ENCODE peak calls at places on chromosomes 11 and 22, in five cellular contexts. R, W, J, C and O are unnamed samples.
A peak's percentile ranks its signal among the peaks of the same experiment; 100 is the strongest.

GRCh38 chr11:64690235-64690634 is 32.8 kb downstream of the NRXN2 start:
- DNase-seq in R (no peak), W (no peak), J (no peak), C (no peak), O (no peak)

GRCh38 chr22:19463491-19464469 is 15.2 kb downstream of the UFD1 start:
- DNase-seq in R (no peak), W (no peak), J (no peak), C (no peak), O (no peak)

GRCh38 chr22:24506802-24507438 is 11.8 kb downstream of the UPB1 start:
- DNase-seq in R (no peak), W (no peak), J (peak; percentile 52), C (peak; percentile 75), O (no peak)

GRCh38 chr11:119752946-119753345 is 23.9 kb upstream of the NECTIN1 start:
- DNase-seq in R (no peak), W (no peak), J (no peak), C (no peak), O (no peak)

GRCh38 chr11:73999581-74000306 is 9.1 kb downstream of the UCP3 start:
- DNase-seq in R (no peak), W (no peak), J (no peak), C (no peak), O (no peak)

GRCh38 chr11:6413791-6414231 is 5.1 kb downstream of the APBB1 start:
- DNase-seq in R (no peak), W (no peak), J (no peak), C (no peak), O (peak; percentile 42)

GRCh38 chr11:45347343-45347742 is 61.2 kb upstream of the SYT13 start:
- DNase-seq in R (no peak), W (no peak), J (no peak), C (no peak), O (no peak)

GRCh38 chr11:86370922-86371614 is 3.6 kb upstream of the CCDC81 start:
- DNase-seq in R (no peak), W (no peak), J (peak; percentile 67), C (peak; percentile 5), O (no peak)

GRCh38 chr11:118895093-118896039 is 11.7 kb downstream of the CXCR5 start:
- DNase-seq in R (peak; percentile 47), W (no peak), J (no peak), C (no peak), O (no peak)

GRCh38 chr11:57424137-57424801 is 2.7 kb downstream of the SLC43A3 start:
- DNase-seq in R (no peak), W (no peak), J (peak; percentile 10), C (no peak), O (no peak)

GRCh38 chr11:36292311-36292722 is 3.1 kb upstream of the COMMD9 start:
- DNase-seq in R (peak; percentile 23), W (peak; percentile 71), J (peak; percentile 46), C (no peak), O (peak; percentile 33)

GRCh38 chr22:21447694-21448402 is 19.3 kb upstream of the TMEM191C start:
- DNase-seq in R (no peak), W (peak; percentile 58), J (no peak), C (no peak), O (peak; percentile 79)

GRCh38 chr11:7251836-7252682 is at the start of gene SYT9:
- DNase-seq in R (no peak), W (peak; percentile 85), J (peak; percentile 42), C (no peak), O (peak; percentile 24)

GRCh38 chr22:50136431-50137047 is 34.0 kb upstream of the PANX2 start:
- DNase-seq in R (no peak), W (no peak), J (no peak), C (no peak), O (no peak)

GRCh38 chr22:47165998-47166397 is 403.5 kb downstream of the TBC1D22A start:
- DNase-seq in R (no peak), W (no peak), J (no peak), C (no peak), O (no peak)

GRCh38 chr11:113690619-113691569 is 15.2 kb downstream of the TMPRSS5 start:
- DNase-seq in R (no peak), W (peak; percentile 80), J (no peak), C (peak; percentile 13), O (peak; percentile 92)

GRCh38 chr11:65856689-65857499 is 1.1 kb downstream of the CFL1 start:
- DNase-seq in R (no peak), W (peak; percentile 80), J (peak; percentile 63), C (peak; percentile 48), O (peak; percentile 65)
- H3K79me2 ChIP-seq in R (peaks cover 59% of the 10 kb centered on the region), W (peaks cover 60% of the 10 kb centered on the region), J (peaks cover 61% of the 10 kb centered on the region), C (peaks cover 30% of the 10 kb centered on the region), O (peaks cover 60% of the 10 kb centered on the region)

GRCh38 chr11:59151761-59152160 is 9.1 kb downstream of the FAM111A start:
- DNase-seq in R (no peak), W (no peak), J (no peak), C (no peak), O (no peak)
- TF ChIP-seq MAX in R (no peak), W (no peak), J (no peak), C (no peak), O (no peak)

DNA sequence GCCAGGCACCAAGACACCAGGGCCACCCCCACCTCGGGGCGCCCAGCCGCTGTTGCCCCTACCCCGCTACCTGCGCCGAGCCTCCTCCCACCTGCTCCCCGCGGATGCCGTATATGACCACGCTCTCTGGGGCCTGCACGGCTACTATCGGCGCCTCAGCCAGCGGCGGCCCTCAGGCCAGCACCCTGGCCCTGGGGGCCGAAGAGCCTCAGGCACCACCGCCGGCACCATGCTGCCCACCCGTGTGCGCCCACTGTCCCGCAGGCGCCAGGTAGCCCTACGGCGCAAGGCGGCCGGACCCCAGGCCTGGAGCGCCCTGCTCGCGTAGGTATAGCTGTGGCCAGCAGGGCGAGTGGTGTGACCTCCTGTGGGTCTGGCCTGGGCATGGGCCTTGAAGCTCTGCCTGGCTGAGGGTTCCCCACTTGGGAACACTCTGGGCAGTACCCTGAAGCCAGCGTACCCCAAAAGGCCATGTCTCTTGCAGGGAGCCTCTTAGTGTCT is 14.8 kb upstream of the MDK start:
- DNase-seq in R (no peak), W (no peak), J (no peak), C (no peak), O (no peak)
- H3K79me2 ChIP-seq in R (peaks cover 14% of the 10 kb centered on the region), W (peaks cover 17% of the 10 kb centered on the region), J (peaks cover 25% of the 10 kb centered on the region), C (no peaks in the 10 kb centered on the region), O (peaks cover 25% of the 10 kb centered on the region)

DNA sequence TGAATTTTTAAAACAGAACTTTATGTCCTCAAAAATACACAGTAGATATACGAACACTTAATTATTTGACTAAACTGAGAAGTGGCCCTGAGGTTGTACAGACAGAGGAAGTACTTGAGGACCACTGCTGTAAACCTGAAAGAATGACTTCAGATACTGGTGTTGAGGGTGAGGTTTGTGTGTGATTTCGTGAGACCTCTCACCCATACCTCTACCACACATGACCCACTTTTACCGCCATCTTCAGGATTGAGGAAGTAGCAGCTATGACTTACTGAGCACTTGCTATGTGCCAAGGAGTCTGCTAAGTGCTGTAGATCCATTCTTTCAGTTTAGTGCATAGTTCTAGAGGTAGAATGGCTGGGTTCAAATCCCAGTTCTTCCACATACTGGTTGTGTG is 21.9 kb downstream of the MMP13 start:
- DNase-seq in R (peak; percentile 53), W (no peak), J (no peak), C (no peak), O (no peak)
- TF ChIP-seq MAX in R (no peak), W (no peak), J (no peak), C (no peak), O (no peak)

DNA sequence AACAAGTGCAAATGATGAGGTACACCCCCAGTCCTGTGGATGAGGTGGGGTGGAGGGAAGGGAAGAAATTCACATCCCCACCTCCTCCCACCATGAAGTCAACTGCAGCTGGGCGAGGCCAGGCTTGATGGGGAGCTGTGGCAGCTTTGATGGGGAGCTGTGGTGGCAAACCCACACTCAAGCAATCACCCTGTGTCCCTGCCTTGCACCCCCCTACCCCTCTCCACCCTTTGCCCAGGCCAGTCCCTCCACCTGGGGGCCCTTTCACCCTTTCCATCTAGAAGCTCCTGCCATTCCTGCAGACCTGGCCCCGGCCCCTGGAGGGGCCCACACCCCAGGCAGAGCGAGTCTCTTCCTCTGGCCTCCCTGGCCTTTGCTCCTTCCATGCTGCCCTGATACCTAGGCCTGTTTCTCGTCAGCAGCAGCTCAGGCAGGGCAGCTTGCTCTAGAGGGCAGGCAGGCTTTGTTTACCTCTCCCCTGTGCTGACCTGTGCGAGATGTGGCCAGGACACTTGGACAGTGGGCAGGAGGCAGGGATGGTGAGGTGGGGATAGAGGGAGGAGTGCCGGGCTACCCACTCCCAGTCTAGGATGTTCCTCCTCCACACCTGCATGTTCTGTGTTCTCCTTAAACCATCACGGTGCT is 4.5 kb upstream of the FGF3 start:
- DNase-seq in R (no peak), W (no peak), J (no peak), C (no peak), O (no peak)
- H3K79me2 ChIP-seq in R (no peaks in the 10 kb centered on the region), W (no peaks in the 10 kb centered on the region), J (no peaks in the 10 kb centered on the region), C (no peaks in the 10 kb centered on the region), O (no peaks in the 10 kb centered on the region)

GRCh38 chr11:19444231-19444630 is 203.5 kb upstream of the E2F8 start:
- DNase-seq in R (no peak), W (no peak), J (no peak), C (no peak), O (no peak)

GRCh38 chr11:19441288-19441687 is 200.5 kb upstream of the E2F8 start:
- DNase-seq in R (no peak), W (no peak), J (no peak), C (no peak), O (peak; percentile 45)

GRCh38 chr11:19441752-19442553 is 201.2 kb upstream of the E2F8 start:
- DNase-seq in R (peak; percentile 95), W (peak; percentile 64), J (peak; percentile 94), C (no peak), O (peak; percentile 89)

GRCh38 chr11:19445771-19446170 is 205.0 kb upstream of the E2F8 start:
- DNase-seq in R (no peak), W (no peak), J (no peak), C (no peak), O (no peak)

DNA sequence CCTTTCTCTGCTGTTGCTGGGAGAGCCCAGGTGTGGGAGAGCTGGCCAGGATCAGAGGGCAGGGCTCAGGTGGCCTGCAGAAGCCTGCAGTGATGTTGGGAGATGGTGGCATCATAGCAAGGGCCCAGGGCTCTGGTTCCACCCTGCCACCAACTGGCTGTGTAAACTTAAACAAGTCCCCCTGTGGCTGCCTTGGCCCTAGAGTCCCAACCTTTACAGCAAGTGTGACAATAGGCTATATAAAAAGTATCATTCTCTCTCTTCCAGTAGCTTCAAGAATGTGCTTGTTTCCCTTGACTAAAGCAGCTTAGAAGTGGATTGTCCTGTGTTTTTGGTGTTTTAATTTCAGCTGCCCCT is 201.8 kb upstream of the E2F8 start:
- DNase-seq in R (no peak), W (no peak), J (no peak), C (no peak), O (no peak)
- TF ChIP-seq MAX in R (no peak), W (no peak), J (no peak), C (no peak), O (no peak)

GRCh38 chr11:67273260-67273990 is 7.2 kb downstream of the GRK2 start:
- DNase-seq in R (no peak), W (no peak), J (no peak), C (no peak), O (no peak)
- H3K79me2 ChIP-seq in R (peaks cover 100% of the 10 kb centered on the region), W (peaks cover 59% of the 10 kb centered on the region), J (peaks cover 81% of the 10 kb centered on the region), C (peaks cover 60% of the 10 kb centered on the region), O (peaks cover 97% of the 10 kb centered on the region)